ENCODE peak calls at places on chromosome 3, in nine cellular contexts. L is brain microvascular endothelial cell; A is left ventricle myocardium inferior; T is adrenal gland; M is esophagus muscularis mucosa; X is CD4-positive, alpha-beta T cell; V is Peyer's patch; N is HL-60; U is K562. W is an unnamed sample.

GRCh38 chr3:52518723-52519444 is 14.8 kb downstream of the NT5DC2 start:
- DNase-seq in U (peak; percentile 97), A (no peak), T (peak; percentile 56), L (no peak), V (peak; percentile 67), M (no peak), X (no peak), N (no peak), W (no peak)

GRCh38 chr3:191985691-191986090 is 524.7 kb downstream of the PYDC2 start:
- DNase-seq in N (no peak), X (no peak), T (no peak), M (no peak), U (no peak), A (no peak), L (no peak), V (no peak), W (no peak)

GRCh38 chr3:150744041-150745026 is 18.6 kb downstream of the SIAH2 start:
- DNase-seq in X (no peak), L (no peak), T (no peak), A (no peak), V (no peak), N (no peak), M (no peak), U (no peak), W (peak; percentile 41)

GRCh38 chr3:52742418-52743041 is 28.2 kb downstream of the NEK4 start:
- DNase-seq in U (peak; percentile 16), L (peak; percentile 32), M (no peak), A (no peak), N (no peak), V (no peak), X (no peak), T (no peak), W (no peak)

GRCh38 chr3:46959169-46959515 is 17.4 kb downstream of the CCDC12 start:
- DNase-seq in T (no peak), M (no peak), V (no peak), L (no peak), N (no peak), U (no peak), A (no peak), X (no peak), W (no peak)

GRCh38 chr3:177419904-177420601 is 222.8 kb upstream of the TBL1XR1 start:
- DNase-seq in L (no peak), A (no peak), T (no peak), N (no peak), M (no peak), X (no peak), U (no peak), V (no peak), W (peak; percentile 13)

GRCh38 chr3:114079761-114080160 is 23.2 kb downstream of the QTRT2 start:
- DNase-seq in N (no peak), X (no peak), L (peak; percentile 11), V (no peak), T (peak; percentile 17), A (no peak), U (no peak), M (no peak), W (no peak)

GRCh38 chr3:171565671-171566070 is 105.5 kb upstream of the TNIK start:
- DNase-seq in A (no peak), X (no peak), U (no peak), L (peak; percentile 13), V (no peak), T (no peak), N (no peak), M (no peak), W (no peak)

GRCh38 chr3:137191133-137191923 is 233.5 kb downstream of the IL20RB start:
- DNase-seq in U (no peak), L (no peak), A (peak; percentile 32), X (no peak), T (no peak), N (no peak), M (no peak), V (no peak), W (no peak)

GRCh38 chr3:10462641-10463040 is 42.7 kb downstream of the ATP2B2 start:
- DNase-seq in U (no peak), M (no peak), L (no peak), N (no peak), X (no peak), T (no peak), A (no peak), V (no peak), W (no peak)

GRCh38 chr3:78831446-78831972 is 936.3 kb downstream of the ROBO1 start:
- DNase-seq in M (no peak), U (no peak), L (no peak), V (no peak), A (no peak), N (no peak), T (no peak), X (no peak), W (no peak)

GRCh38 chr3:174346571-174346970 is 512.6 kb upstream of the NAALADL2 start:
- DNase-seq in A (no peak), U (no peak), T (no peak), X (no peak), L (no peak), M (no peak), N (no peak), V (no peak), W (no peak)

DNA sequence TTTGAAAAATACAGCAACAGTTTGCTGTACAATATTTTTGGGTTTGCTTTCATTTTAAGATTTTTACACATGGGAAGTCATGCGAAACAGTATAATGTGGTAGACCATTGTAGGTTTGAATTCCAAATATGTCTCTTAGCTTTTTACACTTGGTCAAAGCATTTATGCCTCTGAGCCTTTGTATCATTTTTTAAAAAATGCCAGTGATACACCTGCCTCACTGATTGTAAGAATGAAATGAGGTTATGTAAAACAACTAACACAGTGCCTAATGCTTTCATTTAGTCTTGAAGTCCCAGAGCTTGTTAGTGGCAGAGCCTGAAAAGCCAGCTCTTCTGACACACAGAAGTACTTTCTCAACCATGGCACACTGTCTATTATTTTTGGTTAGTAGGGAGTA is 202.0 kb downstream of the UBE2E2 start:
- DNase-seq in U (no peak), X (no peak), L (no peak), V (no peak), M (no peak), N (no peak), T (no peak), A (no peak), W (no peak)
- H3K27ac ChIP-seq in U (no peak overlapping the region), X (no peak overlapping the region), L (no peak overlapping the region), V (no peak overlapping the region), M (no peak overlapping the region), N (no peak overlapping the region), T (no peak overlapping the region), A (no peak overlapping the region), W (no peak overlapping the region)

GRCh38 chr3:147398841-147399534 is 7.4 kb downstream of the ZIC4 start:
- DNase-seq in X (no peak), V (no peak), U (no peak), A (no peak), T (no peak), M (no peak), N (no peak), L (no peak), W (no peak)
- H3K27me3 ChIP-seq in X (peaks cover 92% of the 10 kb centered on the region), V (peaks cover 26% of the 10 kb centered on the region), U (peaks cover 7% of the 10 kb centered on the region), A (peaks cover 100% of the 10 kb centered on the region), T (peaks cover 87% of the 10 kb centered on the region), M (peaks cover 4% of the 10 kb centered on the region), N (peaks cover 36% of the 10 kb centered on the region), L (no peaks in the 10 kb centered on the region), W (no peaks in the 10 kb centered on the region)

GRCh38 chr3:194083253-194084224 is 52.4 kb upstream of the HES1 start:
- DNase-seq in N (no peak), V (no peak), T (no peak), X (no peak), M (no peak), L (no peak), U (peak; percentile 67), A (no peak), W (no peak)

GRCh38 chr3:194084284-194084683 is 51.7 kb upstream of the HES1 start:
- DNase-seq in L (no peak), T (no peak), A (no peak), N (no peak), U (no peak), X (no peak), V (no peak), M (no peak), W (no peak)

GRCh38 chr3:194080913-194081800 is 54.8 kb upstream of the HES1 start:
- DNase-seq in V (no peak), U (no peak), L (no peak), T (no peak), X (no peak), M (no peak), A (no peak), N (no peak), W (no peak)

GRCh38 chr3:194081826-194082225 is 54.1 kb upstream of the HES1 start:
- DNase-seq in N (no peak), X (no peak), L (no peak), V (no peak), T (no peak), A (no peak), U (no peak), M (no peak), W (no peak)

DNA sequence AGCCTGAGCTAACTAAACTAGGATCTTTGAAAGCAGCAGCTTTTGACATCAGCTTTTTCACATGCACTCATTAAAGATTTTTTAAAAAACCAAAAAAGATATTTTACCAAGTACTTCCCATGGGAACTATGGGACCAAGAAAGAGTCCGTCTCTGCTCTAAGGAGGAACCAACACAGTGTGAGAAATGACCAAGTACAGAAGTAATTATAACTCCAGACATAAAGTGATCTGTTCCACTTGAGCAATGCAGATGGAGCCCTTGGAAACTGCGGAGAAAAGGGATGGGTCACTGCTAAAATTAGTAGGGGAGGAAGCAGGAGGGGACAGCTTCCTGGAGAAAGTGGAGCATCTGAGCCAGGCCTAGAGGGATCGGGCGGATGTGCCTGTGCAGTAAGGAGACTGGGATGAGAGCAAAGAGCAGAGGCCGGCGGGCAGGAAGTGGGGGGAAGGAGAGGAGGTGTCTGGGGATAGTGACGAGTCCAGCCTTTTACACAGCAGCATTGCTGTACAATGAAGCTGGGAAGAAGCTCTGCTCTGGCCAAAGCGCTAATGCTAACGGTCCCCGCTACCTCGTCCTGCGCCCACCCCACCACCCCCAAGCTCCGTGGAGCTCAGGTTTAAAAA is 53.2 kb upstream of the HES1 start:
- DNase-seq in X (no peak), A (peak; percentile 62), L (no peak), T (peak; percentile 41), V (no peak), M (no peak), N (no peak), U (no peak), W (no peak)
- H3K27ac ChIP-seq in X (no peak overlapping the region), A (peak overlapping the region; percentile 57), L (no peak overlapping the region), T (peak overlapping the region; percentile 73), V (no peak overlapping the region), M (no peak overlapping the region), N (no peak overlapping the region), U (no peak overlapping the region), W (no peak overlapping the region)

DNA sequence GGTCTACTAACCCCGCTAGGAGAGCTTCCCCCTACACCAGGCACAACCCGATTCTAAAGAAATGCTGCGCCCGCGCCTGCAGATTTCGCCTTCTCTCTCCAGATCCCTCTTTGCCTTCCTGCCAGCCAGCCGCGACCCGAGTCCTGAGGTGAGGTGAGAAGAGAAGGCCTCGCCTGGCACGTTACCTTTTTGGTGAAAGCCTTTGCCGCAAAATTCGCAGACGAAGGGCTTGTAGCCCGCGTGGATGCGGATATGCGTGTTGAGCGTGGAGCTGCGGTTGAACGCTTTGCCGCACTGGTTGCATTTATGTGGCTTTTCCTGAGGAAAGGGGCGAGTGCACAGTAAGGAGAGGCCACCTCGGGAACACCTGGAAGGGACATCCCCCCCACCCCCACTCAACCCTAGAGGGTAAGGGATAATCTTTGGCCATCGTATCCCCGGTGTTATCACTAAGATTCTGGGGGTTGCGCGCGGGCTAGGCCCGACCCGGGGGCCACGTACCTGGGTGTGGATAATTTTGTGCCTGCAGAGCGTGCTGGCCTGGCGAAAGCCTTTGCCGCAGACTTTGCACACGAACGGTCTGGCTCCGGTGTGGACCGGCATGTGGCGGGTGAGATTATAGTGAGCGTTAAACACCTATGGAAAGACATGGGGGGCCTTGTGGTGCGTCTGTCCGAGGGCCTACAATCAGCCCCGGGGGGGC is 2.2 kb downstream of the FEZF2 start:
- DNase-seq in M (no peak), U (no peak), A (no peak), V (no peak), N (no peak), L (no peak), T (no peak), X (no peak), W (no peak)
- H3K27me3 ChIP-seq in M (no peaks in the 10 kb centered on the region), U (no peaks in the 10 kb centered on the region), A (peaks cover 100% of the 10 kb centered on the region), V (peaks cover 47% of the 10 kb centered on the region), N (peaks cover 78% of the 10 kb centered on the region), L (peaks cover 97% of the 10 kb centered on the region), T (peaks cover 96% of the 10 kb centered on the region), X (peaks cover 82% of the 10 kb centered on the region), W (peaks cover 88% of the 10 kb centered on the region)